ENCODE peak calls at places on chromosomes 6 and 20, in seven cellular contexts. R is NCI-H1436, S is HTR-8/SVneo, A is NT2/D1, M is COLO829, H is glutamatergic neuron, Z is HS-27A. T is an unnamed sample.

GRCh38 chr20:50471231-50471630 is 39.0 kb upstream of the PTPN1 start:
- DNase-seq in R (no peak), S (no peak), A (no peak), M (no peak), H (no peak), Z (no peak), T (peak; percentile 85)

GRCh38 chr20:33814238-33814712 is 3.1 kb downstream of the CHMP4B start:
- DNase-seq in R (no peak), S (no peak), A (no peak), M (no peak), H (no peak), Z (no peak), T (no peak)

GRCh38 chr20:59828478-59829414 is 104.7 kb downstream of the SYCP2 start:
- DNase-seq in R (no peak), S (no peak), A (no peak), M (no peak), H (no peak), Z (no peak), T (no peak)

GRCh38 chr20:32975698-32976674 is 28.2 kb downstream of the SUN5 start:
- DNase-seq in R (no peak), S (no peak), A (no peak), M (no peak), H (no peak), Z (no peak), T (no peak)

GRCh38 chr6:170082067-170082466 is 208.8 kb downstream of the DLL1 start:
- DNase-seq in R (no peak), S (no peak), A (no peak), M (no peak), H (no peak), Z (no peak), T (no peak)

GRCh38 chr20:8943638-8944037 is 125.2 kb upstream of the PLCB4 start:
- DNase-seq in R (no peak), S (no peak), A (no peak), M (no peak), H (no peak), Z (no peak), T (no peak)

GRCh38 chr6:148193063-148193680 is 149.5 kb upstream of the SASH1 start:
- DNase-seq in R (no peak), S (no peak), A (no peak), M (no peak), H (no peak), Z (no peak), T (no peak)

GRCh38 chr6:45420083-45420908 is 42.6 kb upstream of the SUPT3H start:
- DNase-seq in R (no peak), S (no peak), A (no peak), M (no peak), H (no peak), Z (no peak), T (no peak)

GRCh38 chr6:79713701-79714322 is 82.7 kb downstream of the SH3BGRL2 start:
- DNase-seq in R (peak; percentile 60), S (peak; percentile 22), A (peak; percentile 25), M (peak; percentile 5), H (peak; percentile 72), Z (peak; percentile 4), T (peak; percentile 37)

GRCh38 chr20:31497838-31498540 is 16.3 kb upstream of the HM13 start:
- DNase-seq in R (no peak), S (no peak), A (no peak), M (no peak), H (no peak), Z (no peak), T (no peak)

GRCh38 chr6:142945446-142946180 is 637 bp upstream of the HIVEP2 start:
- DNase-seq in R (no peak), S (no peak), A (no peak), M (no peak), H (peak; percentile 56), Z (no peak), T (no peak)

GRCh38 chr6:41702771-41703494 is 32.5 kb downstream of the TFEB start:
- DNase-seq in R (no peak), S (no peak), A (no peak), M (no peak), H (no peak), Z (no peak), T (no peak)

GRCh38 chr20:5539656-5540055 is 210.5 kb upstream of the SHLD1 start:
- DNase-seq in R (no peak), S (no peak), A (no peak), M (no peak), H (no peak), Z (no peak), T (no peak)

GRCh38 chr6:26158581-26159416 is 71.6 kb downstream of the HFE start:
- DNase-seq in R (no peak), S (no peak), A (no peak), M (no peak), H (peak; percentile 37), Z (peak; percentile 34), T (no peak)

GRCh38 chr6:170462366-170463020 is 90.6 kb downstream of the PSMB1 start:
- DNase-seq in R (peak; percentile 35), S (no peak), A (no peak), M (no peak), H (no peak), Z (no peak), T (no peak)

GRCh38 chr6:43986177-43986825 is 141.0 kb downstream of the MRPL14 start:
- DNase-seq in R (no peak), S (no peak), A (no peak), M (no peak), H (no peak), Z (no peak), T (no peak)

GRCh38 chr6:46500382-46500781 is 9.1 kb upstream of the RCAN2 start:
- DNase-seq in R (no peak), S (no peak), A (no peak), M (no peak), H (no peak), Z (no peak), T (no peak)

GRCh38 chr6:52571099-52571755 is 5.6 kb downstream of the TRAM2 start:
- DNase-seq in R (no peak), S (no peak), A (no peak), M (no peak), H (no peak), Z (no peak), T (no peak)

GRCh38 chr6:89895273-89895874 is 1.1 kb downstream of the GJA10 start:
- DNase-seq in R (no peak), S (peak; percentile 53), A (peak; percentile 42), M (peak; percentile 30), H (no peak), Z (no peak), T (peak; percentile 37)

GRCh38 chr6:158962371-158962770 is 37.6 kb downstream of the RSPH3 start:
- DNase-seq in R (no peak), S (no peak), A (no peak), M (no peak), H (no peak), Z (no peak), T (no peak)

GRCh38 chr6:130829333-130829910 is 2.2 kb downstream of the SMLR1 start:
- DNase-seq in R (no peak), S (no peak), A (no peak), M (no peak), H (no peak), Z (no peak), T (no peak)

GRCh38 chr6:109874621-109875020 is 103.5 kb upstream of the GPR6 start:
- DNase-seq in R (no peak), S (no peak), A (no peak), M (no peak), H (no peak), Z (no peak), T (no peak)

GRCh38 chr6:16276991-16277981 is 38.9 kb downstream of the GMPR start:
- DNase-seq in R (peak; percentile 3), S (peak; percentile 95), A (peak; percentile 47), M (peak; percentile 92), H (peak; percentile 48), Z (peak; percentile 82), T (peak; percentile 65)

GRCh38 chr6:109701201-109701600 is 10.1 kb downstream of the FIG4 start:
- DNase-seq in R (no peak), S (no peak), A (no peak), M (no peak), H (no peak), Z (no peak), T (no peak)

GRCh38 chr6:151494235-151494950 is 576 bp downstream of the CCDC170 start:
- DNase-seq in R (no peak), S (no peak), A (no peak), M (no peak), H (no peak), Z (no peak), T (no peak)

GRCh38 chr6:73308712-73309533 is 45.2 kb downstream of the DPPA5 start:
- DNase-seq in R (peak; percentile 15), S (peak; percentile 63), A (no peak), M (no peak), H (no peak), Z (no peak), T (no peak)

T was measured in glomerular endothelial cell.